ENCODE peak calls at places on chromosome 4, in four cellular contexts. One of them, this sample, is unnamed.

GRCh38 chr4:80097395-80098177 is 24.6 kb upstream of the ANTXR2 start:
- DNase-seq in heart right ventricle: no peak
- DNase-seq in OCI-LY7: no peak
- DNase-seq in upper lobe of right lung: no peak
- DNase-seq in this sample: peak; percentile 74

GRCh38 chr4:154836030-154836429 is 55.0 kb downstream of the RBM46 start:
- DNase-seq in heart right ventricle: no peak
- DNase-seq in OCI-LY7: no peak
- DNase-seq in upper lobe of right lung: no peak
- DNase-seq in this sample: no peak

GRCh38 chr4:38511702-38512101 is 152.3 kb upstream of the KLF3 start:
- DNase-seq in heart right ventricle: no peak
- DNase-seq in OCI-LY7: no peak
- DNase-seq in upper lobe of right lung: no peak
- DNase-seq in this sample: no peak

GRCh38 chr4:108188770-108189169 is 20.0 kb upstream of the LEF1 start:
- DNase-seq in heart right ventricle: no peak
- DNase-seq in OCI-LY7: no peak
- DNase-seq in upper lobe of right lung: no peak
- DNase-seq in this sample: no peak

GRCh38 chr4:164931551-164932324 is 45.7 kb downstream of the TRIM61 start:
- DNase-seq in heart right ventricle: no peak
- DNase-seq in OCI-LY7: no peak
- DNase-seq in upper lobe of right lung: no peak
- DNase-seq in this sample: no peak

GRCh38 chr4:33722254-33722653 is 2522.1 kb downstream of the ARAP2 start:
- DNase-seq in heart right ventricle: no peak
- DNase-seq in OCI-LY7: no peak
- DNase-seq in upper lobe of right lung: no peak
- DNase-seq in this sample: no peak

GRCh38 chr4:9877123-9877522 is 95.7 kb downstream of the DRD5 start:
- DNase-seq in heart right ventricle: no peak
- DNase-seq in OCI-LY7: no peak
- DNase-seq in upper lobe of right lung: no peak
- DNase-seq in this sample: no peak

GRCh38 chr4:164748375-164748774 is 5.6 kb upstream of the SMIM31 start:
- DNase-seq in heart right ventricle: no peak
- DNase-seq in OCI-LY7: peak; percentile 37
- DNase-seq in upper lobe of right lung: no peak
- DNase-seq in this sample: no peak

GRCh38 chr4:170769857-170770256 is 680.1 kb upstream of the AADAT start:
- DNase-seq in heart right ventricle: no peak
- DNase-seq in OCI-LY7: no peak
- DNase-seq in upper lobe of right lung: no peak
- DNase-seq in this sample: no peak

GRCh38 chr4:85061974-85062373 is 95.5 kb upstream of the WDFY3 start:
- DNase-seq in heart right ventricle: no peak
- DNase-seq in OCI-LY7: no peak
- DNase-seq in upper lobe of right lung: no peak
- DNase-seq in this sample: no peak

GRCh38 chr4:48979897-48980579 is 6.0 kb upstream of the CWH43 start:
- DNase-seq in heart right ventricle: no peak
- DNase-seq in OCI-LY7: no peak
- DNase-seq in upper lobe of right lung: no peak
- DNase-seq in this sample: no peak

GRCh38 chr4:169210516-169211108 is 60.1 kb downstream of the SH3RF1 start:
- DNase-seq in heart right ventricle: no peak
- DNase-seq in OCI-LY7: no peak
- DNase-seq in upper lobe of right lung: no peak
- DNase-seq in this sample: no peak

GRCh38 chr4:145679991-145680455 is at the start of gene C4orf51:
- DNase-seq in heart right ventricle: no peak
- DNase-seq in OCI-LY7: no peak
- DNase-seq in upper lobe of right lung: no peak
- DNase-seq in this sample: no peak

GRCh38 chr4:100079264-100079663 is 111.0 kb downstream of the DDIT4L start:
- DNase-seq in heart right ventricle: no peak
- DNase-seq in OCI-LY7: no peak
- DNase-seq in upper lobe of right lung: no peak
- DNase-seq in this sample: no peak

GRCh38 chr4:94523617-94524016 is 71.9 kb downstream of the PDLIM5 start:
- DNase-seq in heart right ventricle: no peak
- DNase-seq in OCI-LY7: no peak
- DNase-seq in upper lobe of right lung: no peak
- DNase-seq in this sample: no peak

GRCh38 chr4:142044271-142044670 is 407.9 kb downstream of the IL15 start:
- DNase-seq in heart right ventricle: no peak
- DNase-seq in OCI-LY7: no peak
- DNase-seq in upper lobe of right lung: no peak
- DNase-seq in this sample: no peak

GRCh38 chr4:56235714-56236113 is 151.6 kb downstream of the AASDH start:
- DNase-seq in heart right ventricle: no peak
- DNase-seq in OCI-LY7: no peak
- DNase-seq in upper lobe of right lung: no peak
- DNase-seq in this sample: no peak

GRCh38 chr4:6695660-6696581 is 2.2 kb downstream of the S100P start:
- DNase-seq in heart right ventricle: no peak
- DNase-seq in OCI-LY7: no peak
- DNase-seq in upper lobe of right lung: no peak
- DNase-seq in this sample: no peak

GRCh38 chr4:55078987-55079386 is 46.4 kb downstream of the KDR start:
- DNase-seq in heart right ventricle: peak; percentile 62
- DNase-seq in OCI-LY7: no peak
- DNase-seq in upper lobe of right lung: no peak
- DNase-seq in this sample: no peak
- H3K4me3 ChIP-seq in heart right ventricle: no peak overlapping the region
- H3K4me3 ChIP-seq in OCI-LY7: no peak overlapping the region
- H3K4me3 ChIP-seq in upper lobe of right lung: no peak overlapping the region
- H3K4me3 ChIP-seq in this sample: no peak overlapping the region

DNA sequence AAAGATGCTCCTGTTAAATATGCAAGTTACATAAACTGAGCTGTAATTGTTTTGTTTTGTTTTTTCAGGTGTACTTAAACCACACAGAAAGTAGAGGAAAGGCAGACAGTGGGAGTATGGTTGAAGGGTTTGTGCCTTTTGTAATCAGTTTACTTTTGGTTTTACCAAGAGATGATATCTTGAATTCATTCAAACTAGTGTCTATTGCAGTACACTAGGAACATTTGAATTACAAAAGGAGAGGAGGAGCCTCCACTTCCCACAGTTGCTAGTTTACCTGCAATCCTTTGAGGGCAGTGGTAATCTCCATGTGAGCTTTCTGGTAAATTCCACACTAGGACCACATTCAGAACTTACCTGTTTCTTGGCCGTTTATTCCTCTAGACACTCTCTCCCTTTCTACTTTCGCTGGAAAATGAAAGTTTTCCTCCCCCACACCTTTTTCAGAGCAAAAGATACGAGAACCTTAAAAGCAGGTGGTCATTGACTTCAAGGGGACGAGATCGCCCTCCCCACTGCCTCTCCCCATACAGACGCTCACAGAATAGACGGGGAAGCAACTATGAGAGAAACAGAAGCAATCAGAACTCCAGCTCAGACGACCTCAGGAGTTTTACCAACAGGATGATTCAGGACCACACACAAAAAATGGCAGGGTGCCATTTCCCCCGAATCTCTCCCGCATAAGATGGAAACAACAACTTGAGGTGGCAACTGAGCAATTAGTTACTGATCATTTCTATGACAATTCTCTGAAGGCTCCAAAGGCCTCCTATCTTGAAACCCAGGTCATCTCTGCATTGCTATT is 3.3 kb downstream of the RBM47 start:
- DNase-seq in heart right ventricle: no peak
- DNase-seq in OCI-LY7: no peak
- DNase-seq in upper lobe of right lung: no peak
- DNase-seq in this sample: no peak
- H3K27ac ChIP-seq in heart right ventricle: no peak overlapping the region
- H3K27ac ChIP-seq in OCI-LY7: no peak overlapping the region
- H3K27ac ChIP-seq in upper lobe of right lung: no peak overlapping the region
- H3K27ac ChIP-seq in this sample: no peak overlapping the region

GRCh38 chr4:177229331-177229730 is 80.3 kb upstream of the NEIL3 start:
- DNase-seq in heart right ventricle: no peak
- DNase-seq in OCI-LY7: no peak
- DNase-seq in upper lobe of right lung: no peak
- DNase-seq in this sample: no peak
- H3K4me3 ChIP-seq in heart right ventricle: peak overlapping the region; percentile 28
- H3K4me3 ChIP-seq in OCI-LY7: no peak overlapping the region
- H3K4me3 ChIP-seq in upper lobe of right lung: peak overlapping the region; percentile 28
- H3K4me3 ChIP-seq in this sample: peak overlapping the region; percentile 26

GRCh38 chr4:83618991-83619390 is 83.1 kb downstream of the GPAT3 start:
- DNase-seq in heart right ventricle: no peak
- DNase-seq in OCI-LY7: no peak
- DNase-seq in upper lobe of right lung: no peak
- DNase-seq in this sample: no peak
- H3K27ac ChIP-seq in heart right ventricle: peak overlapping the region; percentile 87
- H3K27ac ChIP-seq in OCI-LY7: no peak overlapping the region
- H3K27ac ChIP-seq in upper lobe of right lung: peak overlapping the region; percentile 42
- H3K27ac ChIP-seq in this sample: peak overlapping the region; percentile 65

This sample was measured in sigmoid colon.